ENCODE peak calls at places on chromosomes 16 and 17, in eight cellular contexts. One of them, this sample, is unnamed. For H3K4me1, the result is how much of the 10 kb centered on the place peaks cover.

GRCh38 chr17:77049440-77049839 is 91.3 kb upstream of the SEC14L1 start:
- DNase-seq in hepatocyte: no peak
- DNase-seq in aorta: peak
- DNase-seq in esophagus muscularis mucosa: no peak
- DNase-seq in uterus: no peak
- DNase-seq in right cardiac atrium: no peak
- DNase-seq in cardiac muscle cell: no peak
- DNase-seq in osteoblast: peak
- DNase-seq in this sample: no peak

GRCh38 chr16:10736926-10737625 is 6.6 kb upstream of the NUBP1 start:
- DNase-seq in hepatocyte: peak
- DNase-seq in aorta: no peak
- DNase-seq in esophagus muscularis mucosa: peak
- DNase-seq in uterus: peak
- DNase-seq in right cardiac atrium: peak
- DNase-seq in cardiac muscle cell: peak
- DNase-seq in osteoblast: no peak
- DNase-seq in this sample: peak

GRCh38 chr17:65261682-65262636 is 124.8 kb downstream of the RGS9 start:
- DNase-seq in hepatocyte: no peak
- DNase-seq in aorta: no peak
- DNase-seq in esophagus muscularis mucosa: no peak
- DNase-seq in uterus: no peak
- DNase-seq in right cardiac atrium: no peak
- DNase-seq in cardiac muscle cell: peak
- DNase-seq in osteoblast: peak
- DNase-seq in this sample: no peak

GRCh38 chr16:12716658-12717057 is 87.0 kb downstream of the CPPED1 start:
- DNase-seq in hepatocyte: no peak
- DNase-seq in aorta: no peak
- DNase-seq in esophagus muscularis mucosa: no peak
- DNase-seq in uterus: no peak
- DNase-seq in right cardiac atrium: no peak
- DNase-seq in cardiac muscle cell: no peak
- DNase-seq in osteoblast: no peak
- DNase-seq in this sample: no peak

GRCh38 chr17:6279659-6280058 is 155.3 kb downstream of the AIPL1 start:
- DNase-seq in hepatocyte: peak
- DNase-seq in aorta: no peak
- DNase-seq in esophagus muscularis mucosa: no peak
- DNase-seq in uterus: no peak
- DNase-seq in right cardiac atrium: no peak
- DNase-seq in cardiac muscle cell: no peak
- DNase-seq in osteoblast: no peak
- DNase-seq in this sample: peak

GRCh38 chr17:59848778-59849177 is 44.0 kb downstream of the TUBD1 start:
- DNase-seq in hepatocyte: peak
- DNase-seq in aorta: peak
- DNase-seq in esophagus muscularis mucosa: no peak
- DNase-seq in uterus: peak
- DNase-seq in right cardiac atrium: peak
- DNase-seq in cardiac muscle cell: peak
- DNase-seq in osteoblast: no peak
- DNase-seq in this sample: no peak

GRCh38 chr17:72120878-72121163 is at the start of gene SOX9:
- DNase-seq in hepatocyte: peak
- DNase-seq in aorta: peak
- DNase-seq in esophagus muscularis mucosa: no peak
- DNase-seq in uterus: no peak
- DNase-seq in right cardiac atrium: peak
- DNase-seq in cardiac muscle cell: peak
- DNase-seq in osteoblast: peak
- DNase-seq in this sample: peak

GRCh38 chr17:83145831-83146230 is 66.4 kb downstream of the METRNL start:
- DNase-seq in hepatocyte: peak
- DNase-seq in aorta: no peak
- DNase-seq in esophagus muscularis mucosa: peak
- DNase-seq in uterus: no peak
- DNase-seq in right cardiac atrium: no peak
- DNase-seq in cardiac muscle cell: no peak
- DNase-seq in osteoblast: no peak
- DNase-seq in this sample: no peak

GRCh38 chr16:1997591-1998359 is 8.0 kb downstream of the SYNGR3 start:
- DNase-seq in hepatocyte: no peak
- DNase-seq in aorta: no peak
- DNase-seq in esophagus muscularis mucosa: no peak
- DNase-seq in uterus: no peak
- DNase-seq in right cardiac atrium: peak
- DNase-seq in cardiac muscle cell: no peak
- DNase-seq in osteoblast: no peak
- DNase-seq in this sample: no peak

GRCh38 chr16:23013484-23013883 is 135.8 kb downstream of the USP31 start:
- DNase-seq in hepatocyte: peak
- DNase-seq in aorta: no peak
- DNase-seq in esophagus muscularis mucosa: no peak
- DNase-seq in uterus: no peak
- DNase-seq in right cardiac atrium: no peak
- DNase-seq in cardiac muscle cell: no peak
- DNase-seq in osteoblast: no peak
- DNase-seq in this sample: peak

GRCh38 chr17:74457146-74457819 is 9.2 kb upstream of the CD300A start:
- DNase-seq in hepatocyte: peak
- DNase-seq in aorta: peak
- DNase-seq in esophagus muscularis mucosa: no peak
- DNase-seq in uterus: peak
- DNase-seq in right cardiac atrium: peak
- DNase-seq in cardiac muscle cell: peak
- DNase-seq in osteoblast: peak
- DNase-seq in this sample: peak

GRCh38 chr17:38568845-38569510 is 36.8 kb downstream of the SRCIN1 start:
- DNase-seq in hepatocyte: no peak
- DNase-seq in aorta: no peak
- DNase-seq in esophagus muscularis mucosa: no peak
- DNase-seq in uterus: no peak
- DNase-seq in right cardiac atrium: no peak
- DNase-seq in cardiac muscle cell: no peak
- DNase-seq in osteoblast: no peak
- DNase-seq in this sample: no peak

GRCh38 chr17:6461246-6461645 is 17.0 kb downstream of the PIMREG start:
- DNase-seq in hepatocyte: no peak
- DNase-seq in aorta: peak
- DNase-seq in esophagus muscularis mucosa: no peak
- DNase-seq in uterus: no peak
- DNase-seq in right cardiac atrium: no peak
- DNase-seq in cardiac muscle cell: no peak
- DNase-seq in osteoblast: no peak
- DNase-seq in this sample: no peak

GRCh38 chr16:50688083-50688482 is 5.3 kb upstream of the NOD2 start:
- DNase-seq in hepatocyte: no peak
- DNase-seq in aorta: no peak
- DNase-seq in esophagus muscularis mucosa: no peak
- DNase-seq in uterus: no peak
- DNase-seq in right cardiac atrium: no peak
- DNase-seq in cardiac muscle cell: no peak
- DNase-seq in osteoblast: peak
- DNase-seq in this sample: no peak

GRCh38 chr17:66275651-66276050 is 26.8 kb upstream of the PRKCA start:
- DNase-seq in hepatocyte: peak
- DNase-seq in aorta: peak
- DNase-seq in esophagus muscularis mucosa: no peak
- DNase-seq in uterus: no peak
- DNase-seq in right cardiac atrium: peak
- DNase-seq in cardiac muscle cell: peak
- DNase-seq in osteoblast: peak
- DNase-seq in this sample: no peak

GRCh38 chr17:65430209-65430833 is 131.1 kb downstream of the AXIN2 start:
- DNase-seq in hepatocyte: no peak
- DNase-seq in aorta: no peak
- DNase-seq in esophagus muscularis mucosa: no peak
- DNase-seq in uterus: no peak
- DNase-seq in right cardiac atrium: no peak
- DNase-seq in cardiac muscle cell: no peak
- DNase-seq in osteoblast: no peak
- DNase-seq in this sample: no peak

GRCh38 chr17:8150194-8151119 is 1.7 kb downstream of the PER1 start:
- DNase-seq in hepatocyte: peak
- DNase-seq in aorta: peak
- DNase-seq in esophagus muscularis mucosa: no peak
- DNase-seq in uterus: peak
- DNase-seq in right cardiac atrium: peak
- DNase-seq in cardiac muscle cell: no peak
- DNase-seq in osteoblast: no peak
- DNase-seq in this sample: no peak

GRCh38 chr17:58668598-58668935 is 23.3 kb downstream of the TEX14 start:
- DNase-seq in hepatocyte: no peak
- DNase-seq in aorta: no peak
- DNase-seq in esophagus muscularis mucosa: no peak
- DNase-seq in uterus: no peak
- DNase-seq in right cardiac atrium: no peak
- DNase-seq in cardiac muscle cell: no peak
- DNase-seq in osteoblast: no peak
- DNase-seq in this sample: no peak
- H3K4me3 ChIP-seq in hepatocyte: no peak
- H3K4me3 ChIP-seq in aorta: no peak
- H3K4me3 ChIP-seq in esophagus muscularis mucosa: no peak
- H3K4me3 ChIP-seq in uterus: no peak
- H3K4me3 ChIP-seq in right cardiac atrium: no peak
- H3K4me3 ChIP-seq in cardiac muscle cell: no peak
- H3K4me3 ChIP-seq in osteoblast: no peak
- H3K4me3 ChIP-seq in this sample: no peak

GRCh38 chr17:18259621-18260331 is 686 bp upstream of the MIEF2 start:
- DNase-seq in hepatocyte: no peak
- DNase-seq in aorta: no peak
- DNase-seq in esophagus muscularis mucosa: no peak
- DNase-seq in uterus: no peak
- DNase-seq in right cardiac atrium: no peak
- DNase-seq in cardiac muscle cell: no peak
- DNase-seq in osteoblast: no peak
- DNase-seq in this sample: peak
- H3K4me1 ChIP-seq in hepatocyte: under half
- H3K4me1 ChIP-seq in aorta: under half
- H3K4me1 ChIP-seq in esophagus muscularis mucosa: half or more
- H3K4me1 ChIP-seq in uterus: under half
- H3K4me1 ChIP-seq in right cardiac atrium: under half
- H3K4me1 ChIP-seq in cardiac muscle cell: under half
- H3K4me1 ChIP-seq in osteoblast: under half
- H3K4me1 ChIP-seq in this sample: under half

DNA sequence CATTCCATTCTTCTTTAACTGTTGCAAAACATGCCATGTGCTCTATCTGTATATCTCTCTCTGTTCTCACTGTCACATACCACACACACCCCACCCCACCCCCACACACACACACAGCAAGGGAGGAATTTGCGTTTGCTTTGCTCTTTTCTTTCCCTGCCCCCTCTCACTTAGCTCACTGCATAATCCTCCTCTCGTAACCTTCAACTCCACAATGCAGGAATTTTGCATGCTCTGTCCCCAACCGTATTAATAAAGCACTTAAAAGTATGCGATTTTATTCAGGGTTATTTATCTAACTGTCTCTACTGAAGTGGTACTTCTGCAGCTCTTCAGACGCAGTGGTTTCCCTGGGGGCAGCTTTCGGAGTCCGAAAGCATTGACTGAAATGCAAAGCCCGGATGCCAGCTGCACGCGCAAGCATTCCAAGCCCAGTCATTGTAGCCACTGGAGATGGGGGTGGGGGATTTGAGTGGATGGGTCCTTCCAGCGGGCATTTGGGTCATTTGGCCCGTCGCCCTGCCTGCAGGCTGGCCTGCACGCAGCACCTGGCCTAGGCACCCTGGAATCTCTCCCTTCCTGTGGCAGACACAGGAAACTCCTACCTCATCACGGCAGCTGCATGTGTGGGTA is 105.3 kb upstream of the RBFOX1 start:
- DNase-seq in hepatocyte: peak
- DNase-seq in aorta: no peak
- DNase-seq in esophagus muscularis mucosa: no peak
- DNase-seq in uterus: no peak
- DNase-seq in right cardiac atrium: no peak
- DNase-seq in cardiac muscle cell: no peak
- DNase-seq in osteoblast: no peak
- DNase-seq in this sample: peak
- H3K4me3 ChIP-seq in hepatocyte: no peak
- H3K4me3 ChIP-seq in aorta: no peak
- H3K4me3 ChIP-seq in esophagus muscularis mucosa: no peak
- H3K4me3 ChIP-seq in uterus: no peak
- H3K4me3 ChIP-seq in right cardiac atrium: no peak
- H3K4me3 ChIP-seq in cardiac muscle cell: no peak
- H3K4me3 ChIP-seq in osteoblast: no peak
- H3K4me3 ChIP-seq in this sample: peak

GRCh38 chr17:70105154-70105553 is 30.1 kb downstream of the KCNJ16 start:
- DNase-seq in hepatocyte: no peak
- DNase-seq in aorta: no peak
- DNase-seq in esophagus muscularis mucosa: no peak
- DNase-seq in uterus: no peak
- DNase-seq in right cardiac atrium: no peak
- DNase-seq in cardiac muscle cell: no peak
- DNase-seq in osteoblast: no peak
- DNase-seq in this sample: no peak

GRCh38 chr17:70106551-70106950 is 31.5 kb downstream of the KCNJ16 start:
- DNase-seq in hepatocyte: no peak
- DNase-seq in aorta: no peak
- DNase-seq in esophagus muscularis mucosa: no peak
- DNase-seq in uterus: no peak
- DNase-seq in right cardiac atrium: no peak
- DNase-seq in cardiac muscle cell: no peak
- DNase-seq in osteoblast: no peak
- DNase-seq in this sample: no peak

GRCh38 chr17:70102531-70102930 is 27.5 kb downstream of the KCNJ16 start:
- DNase-seq in hepatocyte: no peak
- DNase-seq in aorta: no peak
- DNase-seq in esophagus muscularis mucosa: no peak
- DNase-seq in uterus: no peak
- DNase-seq in right cardiac atrium: no peak
- DNase-seq in cardiac muscle cell: no peak
- DNase-seq in osteoblast: no peak
- DNase-seq in this sample: no peak

GRCh38 chr17:70105641-70106040 is 30.6 kb downstream of the KCNJ16 start:
- DNase-seq in hepatocyte: no peak
- DNase-seq in aorta: no peak
- DNase-seq in esophagus muscularis mucosa: no peak
- DNase-seq in uterus: no peak
- DNase-seq in right cardiac atrium: no peak
- DNase-seq in cardiac muscle cell: no peak
- DNase-seq in osteoblast: no peak
- DNase-seq in this sample: no peak

DNA sequence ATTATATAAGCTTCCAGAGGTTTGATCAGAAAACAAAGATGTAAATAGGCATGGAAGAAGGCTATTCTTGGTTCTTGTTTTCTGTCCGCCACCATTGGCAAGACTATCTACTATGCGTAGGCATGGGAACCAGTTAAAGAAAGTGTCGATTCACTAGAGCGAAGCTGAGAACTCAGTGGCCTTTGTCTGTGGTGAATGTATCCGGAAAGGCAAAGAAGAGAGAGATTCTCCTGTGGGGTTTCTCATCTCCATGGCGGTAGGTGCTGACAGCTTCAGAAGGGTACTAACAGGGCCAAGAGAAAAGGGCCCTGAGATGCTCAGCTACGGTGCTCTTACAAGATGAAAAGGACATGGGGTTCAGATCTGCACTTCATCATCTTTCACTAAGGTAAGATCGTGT is 29.7 kb downstream of the KCNJ16 start:
- DNase-seq in hepatocyte: no peak
- DNase-seq in aorta: no peak
- DNase-seq in esophagus muscularis mucosa: no peak
- DNase-seq in uterus: no peak
- DNase-seq in right cardiac atrium: no peak
- DNase-seq in cardiac muscle cell: no peak
- DNase-seq in osteoblast: no peak
- DNase-seq in this sample: no peak
- H3K4me1 ChIP-seq in hepatocyte: under half
- H3K4me1 ChIP-seq in aorta: under half
- H3K4me1 ChIP-seq in esophagus muscularis mucosa: under half
- H3K4me1 ChIP-seq in uterus: under half
- H3K4me1 ChIP-seq in right cardiac atrium: under half
- H3K4me1 ChIP-seq in cardiac muscle cell: under half
- H3K4me1 ChIP-seq in osteoblast: under half
- H3K4me1 ChIP-seq in this sample: under half